ENCODE peak calls at places on chromosome 10, in nine cellular contexts. Z is neuronal stem cell, S is MM.1S, U is GM23248, Q is foreskin fibroblast, O is adrenal gland, D is breast epithelium, T is aorta, K is GM12865. F is an unnamed sample.
A peak's percentile ranks its signal among the peaks of the same experiment; 100 is the strongest.

GRCh38 chr10:111455776-111456426 is 379.1 kb downstream of the ADRA2A start:
- DNase-seq in Z (no peak), S (no peak), U (peak; percentile 39), Q (no peak), O (no peak), D (no peak), T (no peak), K (no peak), F (no peak)

GRCh38 chr10:46522295-46523118 is 34.0 kb downstream of the GPRIN2 start:
- DNase-seq in Z (no peak), S (no peak), U (no peak), Q (no peak), O (peak; percentile 16), D (peak; percentile 15), T (peak; percentile 43), K (no peak), F (no peak)

GRCh38 chr10:62374862-62375710 is 917 bp downstream of the ZNF365 start:
- DNase-seq in Z (no peak), S (no peak), U (peak; percentile 32), Q (peak; percentile 43), O (no peak), D (no peak), T (no peak), K (peak; percentile 6), F (no peak)

GRCh38 chr10:63365976-63366765 is 99.6 kb downstream of the JMJD1C start:
- DNase-seq in Z (peak; percentile 4), S (no peak), U (peak; percentile 66), Q (peak; percentile 12), O (no peak), D (no peak), T (no peak), K (no peak), F (no peak)

GRCh38 chr10:130206216-130206737 is 70.1 kb downstream of the GLRX3 start:
- DNase-seq in Z (no peak), S (no peak), U (no peak), Q (no peak), O (no peak), D (no peak), T (no peak), K (no peak), F (peak; percentile 32)

GRCh38 chr10:58299580-58299979 is 30.6 kb downstream of the CISD1 start:
- DNase-seq in Z (peak; percentile 36), S (peak; percentile 57), U (peak; percentile 68), Q (peak; percentile 70), O (peak; percentile 75), D (no peak), T (peak; percentile 55), K (peak; percentile 62), F (no peak)

GRCh38 chr10:34801066-34801738 is 13.9 kb downstream of the PARD3 start:
- DNase-seq in Z (no peak), S (no peak), U (no peak), Q (no peak), O (no peak), D (no peak), T (no peak), K (no peak), F (no peak)

GRCh38 chr10:90884414-90884813 is 12.6 kb downstream of the RPP30 start:
- DNase-seq in Z (no peak), S (no peak), U (peak; percentile 79), Q (peak; percentile 52), O (no peak), D (no peak), T (no peak), K (no peak), F (no peak)

GRCh38 chr10:11440250-11441150 is 170.9 kb downstream of the USP6NL start:
- DNase-seq in Z (no peak), S (no peak), U (no peak), Q (no peak), O (no peak), D (no peak), T (no peak), K (peak; percentile 26), F (no peak)

GRCh38 chr10:58178811-58179210 is 88.9 kb downstream of the IPMK start:
- DNase-seq in Z (no peak), S (no peak), U (peak; percentile 25), Q (no peak), O (no peak), D (no peak), T (no peak), K (no peak), F (no peak)

GRCh38 chr10:50653142-50653541 is 29.4 kb upstream of the SGMS1 start:
- DNase-seq in Z (no peak), S (peak; percentile 64), U (peak; percentile 58), Q (peak; percentile 66), O (peak; percentile 37), D (no peak), T (no peak), K (peak; percentile 44), F (no peak)

GRCh38 chr10:80500572-80501380 is 36.9 kb upstream of the SH2D4B start:
- DNase-seq in Z (no peak), S (no peak), U (no peak), Q (no peak), O (no peak), D (no peak), T (no peak), K (peak; percentile 59), F (no peak)

GRCh38 chr10:74025380-74025978 is 27.6 kb downstream of the VCL start:
- DNase-seq in Z (no peak), S (no peak), U (no peak), Q (no peak), O (no peak), D (no peak), T (no peak), K (no peak), F (no peak)

GRCh38 chr10:110525349-110526260 is 27.9 kb downstream of the DUSP5 start:
- DNase-seq in Z (no peak), S (no peak), U (peak; percentile 91), Q (peak; percentile 82), O (no peak), D (no peak), T (no peak), K (no peak), F (no peak)

GRCh38 chr10:18400201-18400910 is 251.0 kb downstream of the NSUN6 start:
- DNase-seq in Z (no peak), S (peak; percentile 61), U (peak; percentile 25), Q (peak; percentile 10), O (peak; percentile 71), D (no peak), T (no peak), K (peak; percentile 5), F (no peak)
- H3K4me3 ChIP-seq in Z (peak overlapping the region; percentile 63), S (peak overlapping the region; percentile 45), U (peak overlapping the region; percentile 59), Q (peak overlapping the region; percentile 28), O (no peak overlapping the region), D (peak overlapping the region; percentile 22), T (peak overlapping the region; percentile 44), K (no peak overlapping the region), F (peak overlapping the region; percentile 66)

GRCh38 chr10:2464476-2464875 is 602.9 kb upstream of the PFKP start:
- DNase-seq in Z (no peak), S (no peak), U (no peak), Q (no peak), O (no peak), D (no peak), T (no peak), K (no peak), F (no peak)
- H3K4me3 ChIP-seq in Z (no peak overlapping the region), S (no peak overlapping the region), U (no peak overlapping the region), Q (no peak overlapping the region), O (no peak overlapping the region), D (no peak overlapping the region), T (no peak overlapping the region), K (no peak overlapping the region), F (no peak overlapping the region)

DNA sequence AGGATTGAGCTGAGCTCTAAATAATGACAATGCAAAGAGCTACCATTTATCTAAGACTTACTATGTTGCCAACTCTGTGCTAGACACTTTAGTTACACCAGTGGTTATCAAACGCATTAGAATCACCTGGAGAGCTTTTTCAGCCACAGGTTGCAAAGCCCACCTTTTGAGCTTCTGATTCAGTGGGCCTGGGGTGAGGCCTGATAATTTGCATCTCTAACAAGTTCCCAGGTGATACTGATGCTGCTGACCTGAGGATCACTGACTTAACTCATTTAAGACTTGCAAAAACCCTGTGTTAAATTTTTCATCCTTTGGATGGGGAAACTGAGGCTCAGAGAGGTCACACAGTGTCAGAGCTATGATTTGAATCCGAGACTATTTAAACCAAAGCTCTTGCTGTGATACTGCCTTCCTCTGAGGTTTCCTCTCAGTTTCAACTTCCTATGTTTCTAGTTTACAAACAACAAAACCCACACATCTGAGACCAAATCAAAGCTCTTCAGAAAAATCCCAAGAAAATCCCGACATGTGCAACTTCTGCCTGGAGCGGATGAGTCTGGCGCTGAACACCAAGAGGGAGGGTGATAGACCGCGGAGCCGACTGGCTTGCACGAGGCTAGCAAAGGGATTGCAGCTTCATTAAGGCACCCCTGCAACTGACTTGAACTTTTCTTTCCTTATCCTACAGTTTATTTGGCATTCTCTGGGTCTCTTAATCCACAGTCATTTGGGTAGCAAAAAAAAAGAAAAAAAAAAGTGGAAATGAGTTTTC is 124.9 kb downstream of the CYP26A1 start:
- DNase-seq in Z (no peak), S (no peak), U (peak; percentile 70), Q (peak; percentile 68), O (no peak), D (no peak), T (peak; percentile 52), K (no peak), F (peak; percentile 78)
- H3K4me3 ChIP-seq in Z (no peak overlapping the region), S (no peak overlapping the region), U (peak overlapping the region; percentile 69), Q (peak overlapping the region; percentile 46), O (no peak overlapping the region), D (peak overlapping the region; percentile 65), T (peak overlapping the region; percentile 47), K (no peak overlapping the region), F (peak overlapping the region; percentile 58)

GRCh38 chr10:5364916-5365434 is at the start of gene UCN3:
- DNase-seq in Z (no peak), S (no peak), U (no peak), Q (no peak), O (no peak), D (no peak), T (no peak), K (no peak), F (no peak)
- H3K4me3 ChIP-seq in Z (no peak within 1 kb of the TSS), S (no peak within 1 kb of the TSS), U (no peak within 1 kb of the TSS), Q (no peak within 1 kb of the TSS), O (no peak within 1 kb of the TSS), D (no peak within 1 kb of the TSS), T (no peak within 1 kb of the TSS), K (no peak within 1 kb of the TSS), F (peak within 1 kb of the TSS; percentile 40)

GRCh38 chr10:1737222-1738061 is at the start of gene ADARB2:
- DNase-seq in Z (peak; percentile 87), S (no peak), U (peak; percentile 1), Q (peak; percentile 1), O (no peak), D (no peak), T (no peak), K (peak; percentile 89), F (no peak)
- H3K4me3 ChIP-seq in Z (peak within 1 kb of the TSS; percentile 75), S (no peak within 1 kb of the TSS), U (no peak within 1 kb of the TSS), Q (no peak within 1 kb of the TSS), O (no peak within 1 kb of the TSS), D (peak within 1 kb of the TSS; percentile 57), T (no peak within 1 kb of the TSS), K (peak within 1 kb of the TSS; percentile 86), F (no peak within 1 kb of the TSS)

GRCh38 chr10:28810062-28810870 is 132.9 kb downstream of the BAMBI start:
- DNase-seq in Z (no peak), S (no peak), U (no peak), Q (no peak), O (peak; percentile 41), D (no peak), T (no peak), K (no peak), F (no peak)
- H3K4me3 ChIP-seq in Z (no peak overlapping the region), S (no peak overlapping the region), U (no peak overlapping the region), Q (no peak overlapping the region), O (no peak overlapping the region), D (no peak overlapping the region), T (no peak overlapping the region), K (no peak overlapping the region), F (no peak overlapping the region)

GRCh38 chr10:101000602-101000991 is 989 bp downstream of the LZTS2 start:
- DNase-seq in Z (no peak), S (peak; percentile 1), U (peak; percentile 38), Q (no peak), O (no peak), D (no peak), T (no peak), K (no peak), F (peak; percentile 73)
- H3K4me3 ChIP-seq in Z (peak overlapping the region; percentile 87), S (no peak overlapping the region), U (peak overlapping the region; percentile 98), Q (peak overlapping the region; percentile 94), O (no peak overlapping the region), D (peak overlapping the region; percentile 92), T (peak overlapping the region; percentile 69), K (no peak overlapping the region), F (peak overlapping the region; percentile 81)